ENCODE peak calls at places on chromosomes 2 and 18, in five cellular contexts. G, J, F, L and V are unnamed samples.

GRCh38 chr2:196963961-196964360 is 37.5 kb upstream of the PGAP1 start:
- DNase-seq in L (peak; percentile 68), J (no peak), F (no peak), G (no peak), V (no peak)

GRCh38 chr2:55061534-55062344 is 11.5 kb upstream of the RTN4 start:
- DNase-seq in J (no peak), L (no peak), G (no peak), F (no peak), V (peak; percentile 69)

GRCh38 chr18:33916200-33916599 is 308.5 kb downstream of the NOL4 start:
- DNase-seq in J (no peak), F (no peak), G (no peak), L (no peak), V (no peak)

GRCh38 chr2:111071480-111072143 is 49.1 kb upstream of the BCL2L11 start:
- DNase-seq in L (no peak), G (no peak), F (no peak), J (no peak), V (no peak)

GRCh38 chr18:8952796-8953760 is 149.4 kb upstream of the NDUFV2 start:
- DNase-seq in F (no peak), G (no peak), L (no peak), J (no peak), V (no peak)

GRCh38 chr18:48441405-48441881 is 32.3 kb upstream of the ZBTB7C start:
- DNase-seq in J (no peak), L (no peak), G (peak; percentile 73), F (no peak), V (peak; percentile 18)

GRCh38 chr2:56981554-56981953 is 797.8 kb downstream of the CCDC85A start:
- DNase-seq in F (no peak), G (no peak), L (no peak), J (no peak), V (no peak)

GRCh38 chr2:74864728-74865722 is 31.1 kb downstream of the HK2 start:
- DNase-seq in F (no peak), J (no peak), G (no peak), L (no peak), V (peak; percentile 64)

GRCh38 chr2:121554998-121555397 is 24.3 kb downstream of the RNU4ATAC start:
- DNase-seq in G (no peak), J (no peak), L (no peak), F (no peak), V (no peak)

GRCh38 chr2:43493954-43494353 is 101.9 kb downstream of the THADA start:
- DNase-seq in G (no peak), L (no peak), F (no peak), J (no peak), V (no peak)

GRCh38 chr2:43490387-43490786 is 105.5 kb downstream of the THADA start:
- DNase-seq in L (no peak), G (no peak), J (no peak), F (no peak), V (no peak)

GRCh38 chr2:43491070-43491639 is 104.7 kb downstream of the THADA start:
- DNase-seq in J (no peak), L (no peak), G (no peak), F (no peak), V (no peak)

DNA sequence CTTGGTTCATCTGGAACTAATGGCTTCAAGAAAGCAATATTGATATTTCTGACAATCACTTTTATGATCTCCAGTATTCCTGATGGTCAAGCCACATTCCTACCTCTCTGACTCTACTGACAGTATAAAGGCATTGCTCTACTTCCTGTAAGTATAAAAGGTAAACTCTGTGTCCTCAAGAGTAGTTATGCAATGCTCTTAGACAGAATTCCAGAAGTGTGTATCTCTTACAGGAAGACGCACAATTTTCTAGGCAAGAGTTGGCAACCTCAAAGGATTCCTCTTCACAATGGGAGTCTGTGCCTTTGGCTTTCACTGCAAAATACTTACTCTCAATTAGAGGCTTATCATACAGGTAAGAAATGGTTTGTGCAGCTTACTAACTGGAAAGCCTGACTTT is 100.1 kb downstream of the THADA start:
- DNase-seq in L (no peak), G (no peak), F (no peak), J (no peak), V (no peak)
- TF ChIP-seq EP300 in L (no peak), G (no peak), F (peak; percentile 54), J (peak; percentile 20), V (no peak)

GRCh38 chr2:234061624-234062257 is 11.2 kb downstream of the SPP2 start:
- DNase-seq in G (no peak), F (no peak), J (no peak), L (no peak), V (no peak)

GRCh38 chr2:234058881-234059280 is 8.4 kb downstream of the SPP2 start:
- DNase-seq in G (no peak), F (no peak), L (no peak), J (no peak), V (no peak)

DNA sequence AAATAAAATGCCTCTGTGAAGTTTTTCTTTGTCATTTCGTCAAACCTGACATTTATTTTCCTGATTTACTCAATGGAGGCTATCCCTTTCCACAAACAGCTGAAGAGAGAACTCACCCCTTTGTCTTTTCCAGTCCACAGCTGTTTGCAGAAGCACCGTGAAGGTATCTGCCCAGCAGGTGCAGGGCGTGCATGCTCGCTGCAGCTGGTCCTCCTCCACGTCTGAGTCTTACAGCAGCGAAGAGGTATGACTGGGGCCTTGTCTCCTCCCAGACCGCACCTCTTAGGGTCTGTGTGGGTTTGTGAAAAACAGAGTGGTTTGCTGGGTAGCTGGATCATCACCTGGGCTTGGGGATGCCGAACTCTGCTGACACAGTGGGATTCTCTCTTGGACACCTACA is 9.7 kb downstream of the SPP2 start:
- DNase-seq in J (no peak), L (no peak), F (no peak), G (no peak), V (peak; percentile 27)
- TF ChIP-seq EP300 in J (no peak), L (no peak), F (no peak), G (no peak), V (no peak)

DNA sequence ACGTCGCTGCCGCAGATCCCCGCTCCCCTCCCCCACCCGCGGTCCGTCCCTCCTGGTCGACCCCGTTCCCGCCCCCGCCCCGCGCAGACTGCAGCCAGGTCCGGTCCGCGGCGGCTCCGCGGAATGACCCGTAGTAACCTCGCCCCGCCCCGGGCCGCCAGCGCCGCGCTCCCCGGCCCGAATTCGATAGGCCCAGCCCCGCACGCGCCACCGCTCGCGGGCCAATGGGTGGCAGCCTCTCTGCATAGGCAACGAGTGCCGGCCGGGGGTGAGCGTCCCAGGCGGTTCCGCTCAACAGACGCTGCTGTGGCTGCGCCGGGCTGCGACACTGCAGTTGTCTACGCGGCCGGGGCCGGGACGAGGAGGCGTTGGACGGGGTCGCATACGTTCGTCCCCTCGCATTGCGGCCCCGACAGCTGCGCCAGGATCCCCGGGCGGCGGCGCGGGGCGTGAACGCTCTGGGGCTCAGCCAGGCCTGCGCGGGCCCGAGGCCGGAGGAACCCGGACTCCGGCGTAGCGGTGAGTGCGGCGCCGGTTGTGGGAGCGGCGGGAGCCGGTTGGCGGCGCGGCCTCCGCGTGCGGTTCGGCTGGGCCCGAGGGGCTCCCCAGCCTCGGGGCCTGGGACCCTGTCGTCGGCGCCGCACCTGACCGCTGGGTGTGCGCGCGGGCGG is at the start of gene ACSL3:
- DNase-seq in G (peak; percentile 96), L (peak; percentile 98), F (peak; percentile 98), J (peak; percentile 97), V (peak; percentile 98)
- TF ChIP-seq EP300 in G (no peak), L (no peak), F (no peak), J (no peak), V (no peak)

DNA sequence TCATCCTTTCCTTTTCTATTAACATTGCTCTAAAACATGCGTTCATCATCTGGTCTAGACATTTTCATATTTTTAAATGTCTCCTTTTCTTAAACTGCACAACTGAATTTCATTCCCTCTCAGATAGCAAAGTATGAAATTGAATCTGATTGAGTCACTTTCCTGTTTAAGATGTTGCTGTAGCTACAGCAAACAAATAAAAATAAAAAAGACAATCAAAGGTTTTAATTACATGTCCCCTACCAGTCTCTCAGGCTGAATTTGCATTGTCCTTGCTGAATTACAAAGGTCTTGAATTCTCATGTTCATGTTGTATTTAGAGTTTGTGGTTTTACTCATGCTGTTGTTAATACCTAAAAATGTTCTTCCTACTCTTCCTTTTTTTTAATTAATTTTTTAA is 537.9 kb upstream of the LRATD1 start:
- DNase-seq in L (no peak), J (no peak), F (no peak), G (no peak), V (no peak)
- TF ChIP-seq EP300 in L (no peak), J (no peak), F (no peak), G (no peak), V (no peak)

GRCh38 chr2:221948076-221948475 is 350.7 kb downstream of the PAX3 start:
- DNase-seq in G (no peak), L (no peak), J (no peak), F (no peak), V (no peak)

GRCh38 chr2:221943078-221943810 is 355.6 kb downstream of the PAX3 start:
- DNase-seq in L (peak; percentile 64), G (peak; percentile 70), J (peak; percentile 65), F (peak; percentile 94), V (peak; percentile 57)
- TF ChIP-seq EP300 in L (peak; percentile 89), G (no peak), J (no peak), F (peak; percentile 96), V (no peak)

GRCh38 chr2:1011985-1012384 is 61.3 kb downstream of the SNTG2 start:
- DNase-seq in G (no peak), F (no peak), L (no peak), J (no peak), V (no peak)
- TF ChIP-seq EP300 in G (no peak), F (no peak), L (no peak), J (no peak), V (no peak)

DNA sequence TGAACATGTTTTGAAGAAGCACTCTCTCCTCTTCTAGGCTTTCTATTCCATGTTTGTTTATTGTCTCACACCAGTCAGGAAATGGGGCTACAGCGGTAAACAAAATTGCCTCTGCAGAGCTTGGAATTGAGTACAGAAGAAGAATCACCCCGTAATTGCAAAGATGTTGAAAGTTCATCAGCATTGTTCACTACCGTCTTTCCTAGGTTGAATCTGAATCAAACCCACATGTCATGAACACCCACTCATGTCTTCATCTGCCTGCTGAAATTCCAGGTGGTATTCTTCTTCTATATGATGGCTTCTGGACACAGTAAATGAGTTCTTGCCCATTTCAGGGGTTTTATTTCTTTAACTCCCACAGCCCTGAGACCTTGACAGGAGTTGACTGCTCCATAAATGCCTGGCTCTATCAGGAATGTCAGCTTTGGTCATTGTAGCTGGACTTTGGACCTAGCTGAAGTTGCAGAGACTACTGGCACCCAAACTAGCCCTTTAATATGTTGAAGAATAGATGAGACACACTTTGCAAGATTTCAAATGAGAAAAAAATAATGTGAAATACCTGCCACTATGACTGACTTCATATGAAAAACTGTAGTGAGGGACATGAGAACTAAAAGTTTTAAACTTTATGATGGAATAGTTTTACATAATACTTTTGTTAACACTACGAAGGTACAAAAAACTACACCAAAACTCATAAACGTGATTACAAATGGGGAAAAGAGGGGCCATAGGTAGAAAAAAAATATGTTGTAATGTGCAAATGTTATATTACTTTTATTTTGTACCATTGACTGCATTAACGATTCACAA is 1235.3 kb upstream of the ZEB2 start:
- DNase-seq in L (no peak), G (no peak), F (no peak), J (no peak), V (no peak)
- TF ChIP-seq EP300 in L (no peak), G (no peak), F (no peak), J (no peak), V (no peak)